ENCODE peak calls at places on chromosome 18, in six cellular contexts. K is cardiac muscle cell, H is kidney, S is upper lobe of right lung, W is tibial artery, A is right lobe of liver. J is an unnamed sample.

GRCh38 chr18:54296017-54296416 is 26.7 kb downstream of the POLI start:
- DNase-seq in K (peak), H (no peak), S (no peak), W (no peak), A (no peak), J (no peak)

GRCh38 chr18:5066380-5066977 is 130.6 kb downstream of the AKAIN1 start:
- DNase-seq in K (no peak), H (no peak), S (no peak), W (no peak), A (no peak), J (no peak)

GRCh38 chr18:61569176-61569892 is 236.1 kb downstream of the CDH20 start:
- DNase-seq in K (peak), H (no peak), S (no peak), W (no peak), A (no peak), J (no peak)

GRCh38 chr18:79782566-79783308 is 15.0 kb upstream of the KCNG2 start:
- DNase-seq in K (no peak), H (no peak), S (peak), W (no peak), A (peak), J (peak)

GRCh38 chr18:59039449-59039848 is 100.2 kb upstream of the SEC11C start:
- DNase-seq in K (no peak), H (no peak), S (no peak), W (no peak), A (no peak), J (no peak)

GRCh38 chr18:55319517-55319905 is 268.5 kb downstream of the TCF4 start:
- DNase-seq in K (peak), H (no peak), S (no peak), W (no peak), A (no peak), J (no peak)

GRCh38 chr18:47680488-47680887 is 250.0 kb downstream of the SMAD2 start:
- DNase-seq in K (no peak), H (no peak), S (no peak), W (no peak), A (no peak), J (no peak)

GRCh38 chr18:55253814-55254213 is 294.6 kb upstream of the CCDC68 start:
- DNase-seq in K (no peak), H (no peak), S (no peak), W (no peak), A (no peak), J (no peak)

GRCh38 chr18:54279477-54280205 is 10.3 kb downstream of the POLI start:
- DNase-seq in K (no peak), H (no peak), S (no peak), W (no peak), A (no peak), J (no peak)

GRCh38 chr18:11393486-11393885 is 215.9 kb upstream of the SLC35G4 start:
- DNase-seq in K (peak), H (no peak), S (no peak), W (no peak), A (no peak), J (no peak)

GRCh38 chr18:32612651-32613050 is 142.0 kb upstream of the GAREM1 start:
- DNase-seq in K (no peak), H (no peak), S (no peak), W (no peak), A (no peak), J (no peak)

GRCh38 chr18:8610442-8610801 is 1.2 kb downstream of the RAB12 start:
- DNase-seq in K (peak), H (no peak), S (no peak), W (no peak), A (no peak), J (no peak)

GRCh38 chr18:58893388-58894099 is 28.9 kb downstream of the ZNF532 start:
- DNase-seq in K (no peak), H (no peak), S (no peak), W (no peak), A (no peak), J (no peak)

GRCh38 chr18:74609535-74609934 is 11.9 kb downstream of the ZNF407 start:
- DNase-seq in K (peak), H (no peak), S (no peak), W (no peak), A (no peak), J (no peak)

GRCh38 chr18:37391698-37392548 is 173.7 kb downstream of the CELF4 start:
- DNase-seq in K (no peak), H (no peak), S (no peak), W (no peak), A (peak), J (no peak)

GRCh38 chr18:11808001-11808855 is 43.0 kb upstream of the CHMP1B start:
- DNase-seq in K (peak), H (no peak), S (no peak), W (no peak), A (no peak), J (no peak)

GRCh38 chr18:80109676-80110078 is 615 bp downstream of the ADNP2 start:
- DNase-seq in K (peak), H (peak), S (no peak), W (no peak), A (no peak), J (no peak)

GRCh38 chr18:3452750-3453539 is 3.0 kb downstream of the TGIF1 start:
- DNase-seq in K (peak), H (no peak), S (no peak), W (no peak), A (no peak), J (no peak)

GRCh38 chr18:26086959-26087358 is 3.5 kb downstream of the SS18 start:
- DNase-seq in K (no peak), H (no peak), S (no peak), W (no peak), A (no peak), J (no peak)

GRCh38 chr18:49691177-49691608 is 122.1 kb downstream of the ACAA2 start:
- DNase-seq in K (peak), H (no peak), S (no peak), W (no peak), A (no peak), J (no peak)

GRCh38 chr18:79988925-79989361 is 580 bp upstream of the TXNL4A start:
- DNase-seq in K (peak), H (no peak), S (peak), W (no peak), A (no peak), J (no peak)

GRCh38 chr18:70781860-70782453 is 493.1 kb downstream of the SOCS6 start:
- DNase-seq in K (peak), H (no peak), S (no peak), W (peak), A (no peak), J (no peak)

GRCh38 chr18:73235491-73235890 is 367.7 kb upstream of the NETO1 start:
- DNase-seq in K (no peak), H (no peak), S (no peak), W (no peak), A (no peak), J (no peak)

GRCh38 chr18:21191596-21192307 is 50.3 kb upstream of the GREB1L start:
- DNase-seq in K (peak), H (no peak), S (no peak), W (peak), A (peak), J (no peak)
- TF ChIP-seq CTCF in K (peak), H (peak), S (peak), W (peak), A (peak), J (peak)

GRCh38 chr18:56326386-56327072 is 311.9 kb downstream of the TXNL1 start:
- DNase-seq in K (no peak), H (no peak), S (no peak), W (no peak), A (no peak), J (no peak)

GRCh38 chr18:56327171-56327885 is 311.1 kb downstream of the TXNL1 start:
- DNase-seq in K (peak), H (no peak), S (no peak), W (no peak), A (no peak), J (no peak)

GRCh38 chr18:56330381-56331115 is 307.8 kb downstream of the TXNL1 start:
- DNase-seq in K (peak), H (no peak), S (no peak), W (no peak), A (no peak), J (no peak)

GRCh38 chr18:56333146-56333545 is 305.2 kb downstream of the TXNL1 start:
- DNase-seq in K (peak), H (no peak), S (no peak), W (no peak), A (no peak), J (no peak)

GRCh38 chr18:56329536-56329935 is 308.9 kb downstream of the TXNL1 start:
- DNase-seq in K (no peak), H (no peak), S (no peak), W (no peak), A (no peak), J (no peak)
- TF ChIP-seq CTCF in K (no peak), H (no peak), S (no peak), W (no peak), A (no peak), J (no peak)

GRCh38 chr18:7567487-7568425 is 640 bp downstream of the PTPRM start:
- DNase-seq in K (peak), H (peak), S (peak), W (peak), A (peak), J (peak)
- TF ChIP-seq CTCF in K (no peak), H (no peak), S (peak), W (peak), A (no peak), J (peak)

GRCh38 chr18:63603772-63604171 is 16.6 kb downstream of the SERPINB13 start:
- DNase-seq in K (no peak), H (no peak), S (no peak), W (no peak), A (no peak), J (no peak)

GRCh38 chr18:63604791-63605567 is 17.8 kb downstream of the SERPINB13 start:
- DNase-seq in K (no peak), H (no peak), S (no peak), W (no peak), A (no peak), J (no peak)

DNA sequence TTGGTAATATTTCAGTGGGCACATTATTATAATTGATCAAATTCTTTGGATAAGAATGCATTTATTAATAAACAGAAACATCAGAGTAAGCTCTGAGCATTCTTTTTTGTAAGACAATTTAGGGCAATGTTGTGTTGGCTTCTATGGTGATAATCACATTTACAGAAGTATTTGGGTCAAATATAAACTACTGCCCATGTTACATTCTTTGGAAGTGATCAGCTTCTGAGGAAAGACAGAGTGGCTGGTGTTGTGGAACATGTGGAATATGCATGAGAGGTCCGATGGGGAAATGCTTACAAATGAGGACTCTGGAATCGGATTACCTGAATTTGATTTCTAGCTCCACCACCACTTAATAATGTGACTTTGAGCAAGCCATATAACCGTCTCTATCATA is 19.4 kb downstream of the SERPINB13 start:
- DNase-seq in K (no peak), H (no peak), S (no peak), W (no peak), A (no peak), J (no peak)
- TF ChIP-seq CTCF in K (no peak), H (no peak), S (no peak), W (no peak), A (no peak), J (no peak)

GRCh38 chr18:12990662-12990976 is 543 bp upstream of the CEP192 start:
- DNase-seq in K (no peak), H (no peak), S (no peak), W (no peak), A (no peak), J (no peak)

GRCh38 chr18:12990128-12990485 is 1.1 kb upstream of the CEP192 start:
- DNase-seq in K (no peak), H (no peak), S (no peak), W (no peak), A (no peak), J (no peak)

GRCh38 chr18:12989397-12990127 is 1.6 kb upstream of the CEP192 start:
- DNase-seq in K (no peak), H (no peak), S (no peak), W (no peak), A (no peak), J (no peak)

GRCh38 chr18:12991839-12992216 is 666 bp downstream of the CEP192 start:
- DNase-seq in K (no peak), H (no peak), S (no peak), W (no peak), A (no peak), J (no peak)

GRCh38 chr18:12990977-12991838 is at the start of gene CEP192:
- DNase-seq in K (peak), H (peak), S (peak), W (peak), A (peak), J (peak)
- TF ChIP-seq CTCF in K (peak), H (no peak), S (no peak), W (no peak), A (no peak), J (no peak)

J was measured in CD14-positive monocyte.